ENCODE peak calls at places on chromosomes 2 and 18, in nine cellular contexts. One of them, this sample, is unnamed.

GRCh38 chr18:8750954-8751415 is 45.6 kb downstream of the MTCL1 start:
- DNase-seq in T-helper 2 cell: no peak
- DNase-seq in AG04450: peak
- DNase-seq in stimulated activated CD4-positive, alpha-beta T cell treated with anti-CD3 and anti-CD28 coated beads, Interleukin-12 subunit alpha, Interleukin-12 subunit beta, amount 100 ng/mL, for 4 hours: no peak
- DNase-seq in MM.1S: no peak
- DNase-seq in adipocyte: peak
- DNase-seq in A549: no peak
- DNase-seq in RPMI7951: peak
- DNase-seq in posterior vena cava: no peak
- DNase-seq in this sample: no peak

GRCh38 chr2:200025717-200026116 is 70.3 kb downstream of the MAIP1 start:
- DNase-seq in RPMI7951: no peak
- DNase-seq in T-helper 2 cell: no peak
- DNase-seq in A549: no peak
- DNase-seq in posterior vena cava: no peak
- DNase-seq in MM.1S: no peak
- DNase-seq in stimulated activated CD4-positive, alpha-beta T cell treated with anti-CD3 and anti-CD28 coated beads, Interleukin-12 subunit alpha, Interleukin-12 subunit beta, amount 100 ng/mL, for 4 hours: no peak
- DNase-seq in adipocyte: no peak
- DNase-seq in AG04450: no peak
- DNase-seq in this sample: no peak

GRCh38 chr2:228181098-228182019 is at the start of gene SPHKAP:
- DNase-seq in stimulated activated CD4-positive, alpha-beta T cell treated with anti-CD3 and anti-CD28 coated beads, Interleukin-12 subunit alpha, Interleukin-12 subunit beta, amount 100 ng/mL, for 4 hours: no peak
- DNase-seq in posterior vena cava: no peak
- DNase-seq in T-helper 2 cell: no peak
- DNase-seq in AG04450: no peak
- DNase-seq in RPMI7951: no peak
- DNase-seq in MM.1S: no peak
- DNase-seq in adipocyte: no peak
- DNase-seq in A549: no peak
- DNase-seq in this sample: no peak

GRCh38 chr2:201886504-201886903 is 80.2 kb downstream of the CDK15 start:
- DNase-seq in RPMI7951: peak
- DNase-seq in posterior vena cava: no peak
- DNase-seq in T-helper 2 cell: no peak
- DNase-seq in A549: no peak
- DNase-seq in stimulated activated CD4-positive, alpha-beta T cell treated with anti-CD3 and anti-CD28 coated beads, Interleukin-12 subunit alpha, Interleukin-12 subunit beta, amount 100 ng/mL, for 4 hours: no peak
- DNase-seq in AG04450: no peak
- DNase-seq in MM.1S: no peak
- DNase-seq in adipocyte: peak
- DNase-seq in this sample: no peak

GRCh38 chr18:33871363-33872025 is 293.5 kb downstream of the ASXL3 start:
- DNase-seq in stimulated activated CD4-positive, alpha-beta T cell treated with anti-CD3 and anti-CD28 coated beads, Interleukin-12 subunit alpha, Interleukin-12 subunit beta, amount 100 ng/mL, for 4 hours: no peak
- DNase-seq in adipocyte: no peak
- DNase-seq in AG04450: no peak
- DNase-seq in A549: no peak
- DNase-seq in T-helper 2 cell: no peak
- DNase-seq in RPMI7951: no peak
- DNase-seq in posterior vena cava: no peak
- DNase-seq in MM.1S: no peak
- DNase-seq in this sample: no peak

GRCh38 chr2:138777996-138778395 is 2.2 kb downstream of the NXPH2 start:
- DNase-seq in RPMI7951: peak
- DNase-seq in MM.1S: no peak
- DNase-seq in stimulated activated CD4-positive, alpha-beta T cell treated with anti-CD3 and anti-CD28 coated beads, Interleukin-12 subunit alpha, Interleukin-12 subunit beta, amount 100 ng/mL, for 4 hours: no peak
- DNase-seq in T-helper 2 cell: no peak
- DNase-seq in A549: no peak
- DNase-seq in AG04450: no peak
- DNase-seq in posterior vena cava: no peak
- DNase-seq in adipocyte: peak
- DNase-seq in this sample: no peak

GRCh38 chr2:176490061-176490861 is 221.0 kb downstream of the MTX2 start:
- DNase-seq in AG04450: no peak
- DNase-seq in A549: no peak
- DNase-seq in RPMI7951: no peak
- DNase-seq in stimulated activated CD4-positive, alpha-beta T cell treated with anti-CD3 and anti-CD28 coated beads, Interleukin-12 subunit alpha, Interleukin-12 subunit beta, amount 100 ng/mL, for 4 hours: no peak
- DNase-seq in posterior vena cava: no peak
- DNase-seq in adipocyte: no peak
- DNase-seq in MM.1S: no peak
- DNase-seq in T-helper 2 cell: no peak
- DNase-seq in this sample: no peak

GRCh38 chr2:171531291-171531690 is 9.0 kb downstream of the CYBRD1 start:
- DNase-seq in stimulated activated CD4-positive, alpha-beta T cell treated with anti-CD3 and anti-CD28 coated beads, Interleukin-12 subunit alpha, Interleukin-12 subunit beta, amount 100 ng/mL, for 4 hours: no peak
- DNase-seq in T-helper 2 cell: no peak
- DNase-seq in adipocyte: peak
- DNase-seq in A549: no peak
- DNase-seq in AG04450: no peak
- DNase-seq in MM.1S: no peak
- DNase-seq in posterior vena cava: peak
- DNase-seq in RPMI7951: peak
- DNase-seq in this sample: no peak

GRCh38 chr2:37993135-37993534 is 68.0 kb downstream of the RMDN2 start:
- DNase-seq in MM.1S: no peak
- DNase-seq in A549: no peak
- DNase-seq in adipocyte: no peak
- DNase-seq in posterior vena cava: no peak
- DNase-seq in T-helper 2 cell: no peak
- DNase-seq in stimulated activated CD4-positive, alpha-beta T cell treated with anti-CD3 and anti-CD28 coated beads, Interleukin-12 subunit alpha, Interleukin-12 subunit beta, amount 100 ng/mL, for 4 hours: no peak
- DNase-seq in AG04450: no peak
- DNase-seq in RPMI7951: peak
- DNase-seq in this sample: no peak

GRCh38 chr2:136136921-136137320 is 19.0 kb upstream of the CXCR4 start:
- DNase-seq in MM.1S: peak
- DNase-seq in A549: no peak
- DNase-seq in RPMI7951: no peak
- DNase-seq in T-helper 2 cell: no peak
- DNase-seq in AG04450: no peak
- DNase-seq in stimulated activated CD4-positive, alpha-beta T cell treated with anti-CD3 and anti-CD28 coated beads, Interleukin-12 subunit alpha, Interleukin-12 subunit beta, amount 100 ng/mL, for 4 hours: no peak
- DNase-seq in adipocyte: no peak
- DNase-seq in posterior vena cava: no peak
- DNase-seq in this sample: no peak

GRCh38 chr18:56807883-56808282 is 156.7 kb downstream of the WDR7 start:
- DNase-seq in adipocyte: no peak
- DNase-seq in AG04450: no peak
- DNase-seq in RPMI7951: no peak
- DNase-seq in posterior vena cava: no peak
- DNase-seq in stimulated activated CD4-positive, alpha-beta T cell treated with anti-CD3 and anti-CD28 coated beads, Interleukin-12 subunit alpha, Interleukin-12 subunit beta, amount 100 ng/mL, for 4 hours: no peak
- DNase-seq in MM.1S: no peak
- DNase-seq in A549: no peak
- DNase-seq in T-helper 2 cell: no peak
- DNase-seq in this sample: no peak

GRCh38 chr2:69309336-69310048 is 77.5 kb downstream of the GFPT1 start:
- DNase-seq in A549: no peak
- DNase-seq in MM.1S: no peak
- DNase-seq in stimulated activated CD4-positive, alpha-beta T cell treated with anti-CD3 and anti-CD28 coated beads, Interleukin-12 subunit alpha, Interleukin-12 subunit beta, amount 100 ng/mL, for 4 hours: no peak
- DNase-seq in RPMI7951: peak
- DNase-seq in AG04450: no peak
- DNase-seq in posterior vena cava: peak
- DNase-seq in T-helper 2 cell: no peak
- DNase-seq in adipocyte: peak
- DNase-seq in this sample: no peak

GRCh38 chr2:172107690-172108586 is 5.2 kb upstream of the DLX2 start:
- DNase-seq in adipocyte: no peak
- DNase-seq in stimulated activated CD4-positive, alpha-beta T cell treated with anti-CD3 and anti-CD28 coated beads, Interleukin-12 subunit alpha, Interleukin-12 subunit beta, amount 100 ng/mL, for 4 hours: no peak
- DNase-seq in MM.1S: no peak
- DNase-seq in T-helper 2 cell: no peak
- DNase-seq in RPMI7951: no peak
- DNase-seq in AG04450: no peak
- DNase-seq in posterior vena cava: no peak
- DNase-seq in A549: no peak
- DNase-seq in this sample: no peak

GRCh38 chr2:237882510-237883481 is 23.4 kb downstream of the RAMP1 start:
- DNase-seq in T-helper 2 cell: no peak
- DNase-seq in AG04450: no peak
- DNase-seq in adipocyte: no peak
- DNase-seq in stimulated activated CD4-positive, alpha-beta T cell treated with anti-CD3 and anti-CD28 coated beads, Interleukin-12 subunit alpha, Interleukin-12 subunit beta, amount 100 ng/mL, for 4 hours: no peak
- DNase-seq in posterior vena cava: peak
- DNase-seq in MM.1S: no peak
- DNase-seq in RPMI7951: no peak
- DNase-seq in A549: no peak
- DNase-seq in this sample: no peak

GRCh38 chr2:192228685-192229084 is 34.0 kb upstream of the TMEFF2 start:
- DNase-seq in AG04450: no peak
- DNase-seq in A549: no peak
- DNase-seq in stimulated activated CD4-positive, alpha-beta T cell treated with anti-CD3 and anti-CD28 coated beads, Interleukin-12 subunit alpha, Interleukin-12 subunit beta, amount 100 ng/mL, for 4 hours: no peak
- DNase-seq in MM.1S: no peak
- DNase-seq in adipocyte: no peak
- DNase-seq in posterior vena cava: no peak
- DNase-seq in RPMI7951: no peak
- DNase-seq in T-helper 2 cell: no peak
- DNase-seq in this sample: no peak

This sample was measured in GM12892.